ENCODE peak calls at places on chromosome 18, in eight cellular contexts. E is kidney tubule cell; R is RPMI7951; H is activated T-cell treated with anti-CD3 and anti-CD28 coated beads, Interleukin-2, amount 50 U/mL, for 24 hours; C is stimulated activated CD8-positive, alpha-beta memory T cell treated with anti-CD3 and anti-CD28 coated beads, Interleukin-12 subunit alpha, Interleukin-12 subunit beta, amount 100 ng/mL, for 4 hours; S is NCI-H1436; T is NCI-H1105 treated with DMSO at 0.1 percent for 48 hours; D is activated CD4-positive, alpha-beta T cell treated with anti-CD3 and anti-CD28 coated beads, Interleukin-2, amount 50 U/mL, for 24 hours. N is an unnamed sample.

GRCh38 chr18:48892146-48892855 is 58.5 kb downstream of the SMAD7 start:
- DNase-seq in D (no peak), T (peak; percentile 97), S (no peak), E (no peak), H (no peak), R (no peak), C (no peak), N (no peak)

GRCh38 chr18:74632088-74632679 is 34.5 kb downstream of the ZNF407 start:
- DNase-seq in S (no peak), T (no peak), D (no peak), E (no peak), H (no peak), R (no peak), C (no peak), N (no peak)

GRCh38 chr18:45328762-45329161 is 286.5 kb upstream of the SLC14A2 start:
- DNase-seq in S (no peak), D (no peak), E (no peak), H (no peak), T (no peak), C (no peak), R (peak; percentile 18), N (no peak)

GRCh38 chr18:2451556-2451955 is 119.7 kb downstream of the METTL4 start:
- DNase-seq in H (no peak), T (no peak), E (no peak), S (no peak), C (no peak), R (peak; percentile 75), D (no peak), N (no peak)

GRCh38 chr18:27652480-27653121 is 467.5 kb upstream of the CHST9 start:
- DNase-seq in H (no peak), R (no peak), C (no peak), E (peak; percentile 32), S (no peak), D (no peak), T (no peak), N (no peak)

GRCh38 chr18:68721681-68722583 is 7.0 kb upstream of the TMX3 start:
- DNase-seq in D (no peak), S (no peak), R (peak; percentile 49), T (no peak), C (no peak), H (no peak), E (no peak), N (no peak)

GRCh38 chr18:44771957-44772917 is 91.5 kb downstream of the SETBP1 start:
- DNase-seq in S (no peak), C (no peak), T (no peak), E (peak; percentile 5), D (no peak), H (no peak), R (peak; percentile 10), N (no peak)

GRCh38 chr18:62759704-62760402 is 44.5 kb downstream of the PHLPP1 start:
- DNase-seq in E (no peak), H (no peak), S (no peak), T (no peak), C (no peak), R (peak; percentile 39), D (no peak), N (no peak)

GRCh38 chr18:74832381-74832780 is 234.7 kb downstream of the ZNF407 start:
- DNase-seq in R (no peak), S (no peak), D (no peak), H (no peak), E (no peak), C (no peak), T (no peak), N (no peak)

GRCh38 chr18:44869533-44869932 is 188.8 kb downstream of the SETBP1 start:
- DNase-seq in S (no peak), D (no peak), R (no peak), C (no peak), E (no peak), H (no peak), T (no peak), N (no peak)

GRCh38 chr18:22056962-22057361 is 112.4 kb upstream of the GATA6 start:
- DNase-seq in T (no peak), R (no peak), E (peak; percentile 21), C (no peak), D (no peak), S (no peak), H (no peak), N (no peak)

GRCh38 chr18:58592223-58593214 is 36.4 kb downstream of the ALPK2 start:
- DNase-seq in E (no peak), S (no peak), H (no peak), T (no peak), R (no peak), C (no peak), D (no peak), N (no peak)

GRCh38 chr18:39772155-39772919 is 2182.7 kb upstream of the PIK3C3 start:
- DNase-seq in E (peak; percentile 64), H (no peak), C (no peak), T (no peak), R (no peak), D (no peak), S (no peak), N (no peak)

GRCh38 chr18:21218862-21219261 is 23.2 kb upstream of the GREB1L start:
- DNase-seq in T (no peak), R (no peak), D (no peak), E (no peak), C (no peak), S (no peak), H (no peak), N (no peak)

GRCh38 chr18:31658670-31659573 is 25.5 kb downstream of the B4GALT6 start:
- DNase-seq in E (peak; percentile 76), D (peak; percentile 16), T (no peak), S (peak; percentile 12), C (no peak), H (no peak), R (no peak), N (no peak)

GRCh38 chr18:26747131-26747475 is 118.4 kb downstream of the AQP4 start:
- DNase-seq in C (no peak), H (no peak), T (no peak), S (no peak), D (no peak), R (peak; percentile 49), E (peak; percentile 59), N (no peak)

GRCh38 chr18:2883137-2883671 is 36.4 kb downstream of the EMILIN2 start:
- DNase-seq in R (no peak), T (no peak), E (no peak), C (no peak), D (no peak), S (no peak), H (peak; percentile 66), N (no peak)

GRCh38 chr18:59769105-59769865 is 72.1 kb upstream of the CCBE1 start:
- DNase-seq in E (no peak), S (no peak), D (no peak), R (no peak), T (no peak), C (no peak), H (no peak), N (no peak)

GRCh38 chr18:32469190-32469611 is 1.5 kb downstream of the GAREM1 start:
- DNase-seq in R (peak; percentile 4), H (no peak), C (no peak), D (no peak), E (peak; percentile 65), T (peak; percentile 21), S (peak; percentile 22), N (no peak)

GRCh38 chr18:71682591-71682990 is 861.6 kb downstream of the CBLN2 start:
- DNase-seq in T (no peak), C (no peak), H (no peak), S (no peak), D (no peak), R (no peak), E (no peak), N (no peak)

GRCh38 chr18:48829443-48830149 is 121.2 kb downstream of the SMAD7 start:
- DNase-seq in T (no peak), S (no peak), R (no peak), C (no peak), H (peak; percentile 23), D (no peak), E (no peak), N (no peak)

GRCh38 chr18:47911877-47912276 is 18.6 kb downstream of the SMAD2 start:
- DNase-seq in C (no peak), S (no peak), T (no peak), E (no peak), R (no peak), D (no peak), H (no peak), N (no peak)

GRCh38 chr18:57422313-57422872 is 12.8 kb upstream of the ONECUT2 start:
- DNase-seq in S (no peak), C (no peak), D (no peak), E (no peak), R (no peak), T (no peak), H (no peak), N (no peak)

GRCh38 chr18:37282386-37283037 is 283.1 kb downstream of the CELF4 start:
- DNase-seq in D (no peak), H (no peak), E (peak; percentile 19), C (no peak), R (no peak), S (no peak), T (no peak), N (no peak)

GRCh38 chr18:73980289-73980979 is 167.2 kb downstream of the FBXO15 start:
- DNase-seq in R (peak; percentile 72), S (no peak), C (no peak), D (no peak), E (peak; percentile 38), T (no peak), H (no peak), N (no peak)

GRCh38 chr18:13610517-13610916 is 115.8 kb downstream of the FAM210A start:
- DNase-seq in S (no peak), C (no peak), T (no peak), E (no peak), H (no peak), R (no peak), D (no peak), N (no peak)

GRCh38 chr18:36724591-36725001 is 104.2 kb downstream of the TPGS2 start:
- DNase-seq in C (no peak), T (no peak), D (no peak), H (no peak), R (no peak), E (no peak), S (no peak), N (no peak)

GRCh38 chr18:9329471-9329870 is 5.1 kb upstream of the TWSG1 start:
- DNase-seq in R (no peak), E (no peak), D (no peak), C (no peak), T (no peak), H (no peak), S (no peak), N (no peak)

GRCh38 chr18:8982416-8983183 is 119.9 kb upstream of the NDUFV2 start:
- DNase-seq in E (peak; percentile 88), D (no peak), S (peak; percentile 16), C (no peak), T (peak; percentile 5), H (no peak), R (peak; percentile 93), N (peak; percentile 13)

GRCh38 chr18:73752546-73752945 is 395.1 kb downstream of the FBXO15 start:
- DNase-seq in S (no peak), R (peak; percentile 63), H (no peak), C (no peak), E (peak; percentile 78), T (no peak), D (no peak), N (no peak)

GRCh38 chr18:69774831-69775230 is 172.8 kb downstream of the CD226 start:
- DNase-seq in C (no peak), S (no peak), E (no peak), R (no peak), T (no peak), D (no peak), H (no peak), N (no peak)

GRCh38 chr18:11946756-11947155 is 34.6 kb upstream of the IMPA2 start:
- DNase-seq in R (peak; percentile 75), T (no peak), D (no peak), S (no peak), C (no peak), E (peak; percentile 77), H (no peak), N (no peak)

GRCh38 chr18:79302120-79302519 is 93.6 kb upstream of the NFATC1 start:
- DNase-seq in H (no peak), R (no peak), D (no peak), S (no peak), T (no peak), C (no peak), E (no peak), N (no peak)

GRCh38 chr18:59265246-59266018 is 7.8 kb downstream of the RAX start:
- DNase-seq in D (no peak), H (peak; percentile 53), C (no peak), R (peak; percentile 15), S (peak; percentile 37), E (no peak), T (no peak), N (peak; percentile 4)